ENCODE peak calls at places on chromosomes 7 and 10, in nine cellular contexts. One of them, this sample, is unnamed.

GRCh38 chr10:7874864-7875263 is 56.6 kb downstream of the TAF3 start:
- DNase-seq in suprapubic skin: no peak
- DNase-seq in NB4: no peak
- DNase-seq in prostate gland: no peak
- DNase-seq in body of pancreas: no peak
- DNase-seq in thyroid gland: no peak
- DNase-seq in adrenal gland: no peak
- DNase-seq in spleen: no peak
- DNase-seq in tibial nerve: no peak
- DNase-seq in this sample: no peak

GRCh38 chr7:112212516-112213036 is 6.1 kb downstream of the ZNF277 start:
- DNase-seq in body of pancreas: no peak
- DNase-seq in adrenal gland: no peak
- DNase-seq in thyroid gland: no peak
- DNase-seq in NB4: no peak
- DNase-seq in tibial nerve: no peak
- DNase-seq in prostate gland: no peak
- DNase-seq in suprapubic skin: no peak
- DNase-seq in spleen: no peak
- DNase-seq in this sample: peak

GRCh38 chr10:92490387-92490786 is 83.5 kb downstream of the IDE start:
- DNase-seq in NB4: no peak
- DNase-seq in tibial nerve: no peak
- DNase-seq in adrenal gland: no peak
- DNase-seq in spleen: no peak
- DNase-seq in body of pancreas: no peak
- DNase-seq in thyroid gland: no peak
- DNase-seq in suprapubic skin: no peak
- DNase-seq in prostate gland: no peak
- DNase-seq in this sample: no peak

GRCh38 chr10:10796061-10796773 is 221.5 kb upstream of the CELF2 start:
- DNase-seq in prostate gland: no peak
- DNase-seq in body of pancreas: no peak
- DNase-seq in suprapubic skin: no peak
- DNase-seq in thyroid gland: no peak
- DNase-seq in NB4: no peak
- DNase-seq in tibial nerve: no peak
- DNase-seq in spleen: no peak
- DNase-seq in adrenal gland: no peak
- DNase-seq in this sample: no peak

GRCh38 chr10:50326757-50327701 is 75.7 kb upstream of the ASAH2 start:
- DNase-seq in tibial nerve: no peak
- DNase-seq in suprapubic skin: no peak
- DNase-seq in adrenal gland: peak
- DNase-seq in NB4: no peak
- DNase-seq in spleen: no peak
- DNase-seq in prostate gland: peak
- DNase-seq in body of pancreas: no peak
- DNase-seq in thyroid gland: no peak
- DNase-seq in this sample: peak

GRCh38 chr10:6297951-6298381 is 95.2 kb downstream of the PFKFB3 start:
- DNase-seq in spleen: no peak
- DNase-seq in NB4: no peak
- DNase-seq in body of pancreas: peak
- DNase-seq in adrenal gland: no peak
- DNase-seq in prostate gland: peak
- DNase-seq in suprapubic skin: no peak
- DNase-seq in tibial nerve: no peak
- DNase-seq in thyroid gland: no peak
- DNase-seq in this sample: no peak

GRCh38 chr10:100743626-100744135 is 1.7 kb upstream of the PAX2 start:
- DNase-seq in thyroid gland: peak
- DNase-seq in spleen: no peak
- DNase-seq in tibial nerve: no peak
- DNase-seq in suprapubic skin: no peak
- DNase-seq in NB4: peak
- DNase-seq in prostate gland: no peak
- DNase-seq in adrenal gland: peak
- DNase-seq in body of pancreas: peak
- DNase-seq in this sample: peak

GRCh38 chr10:4889959-4890358 is 64.0 kb downstream of the AKR1E2 start:
- DNase-seq in tibial nerve: no peak
- DNase-seq in thyroid gland: no peak
- DNase-seq in body of pancreas: no peak
- DNase-seq in adrenal gland: no peak
- DNase-seq in spleen: no peak
- DNase-seq in prostate gland: no peak
- DNase-seq in NB4: no peak
- DNase-seq in suprapubic skin: no peak
- DNase-seq in this sample: no peak

GRCh38 chr10:70849582-70850016 is 33.9 kb downstream of the SGPL1 start:
- DNase-seq in prostate gland: no peak
- DNase-seq in suprapubic skin: no peak
- DNase-seq in spleen: no peak
- DNase-seq in thyroid gland: no peak
- DNase-seq in tibial nerve: no peak
- DNase-seq in body of pancreas: no peak
- DNase-seq in adrenal gland: no peak
- DNase-seq in NB4: no peak
- DNase-seq in this sample: no peak

GRCh38 chr7:131586759-131587158 is 30.3 kb upstream of the PODXL start:
- DNase-seq in thyroid gland: no peak
- DNase-seq in prostate gland: no peak
- DNase-seq in body of pancreas: no peak
- DNase-seq in adrenal gland: no peak
- DNase-seq in tibial nerve: no peak
- DNase-seq in spleen: no peak
- DNase-seq in NB4: no peak
- DNase-seq in suprapubic skin: no peak
- DNase-seq in this sample: no peak

GRCh38 chr7:34655384-34655783 is 2.6 kb upstream of the NPSR1 start:
- DNase-seq in tibial nerve: no peak
- DNase-seq in thyroid gland: no peak
- DNase-seq in prostate gland: no peak
- DNase-seq in body of pancreas: no peak
- DNase-seq in spleen: no peak
- DNase-seq in adrenal gland: no peak
- DNase-seq in suprapubic skin: no peak
- DNase-seq in NB4: no peak
- DNase-seq in this sample: no peak

GRCh38 chr10:73786512-73786885 is 1.1 kb downstream of the ZSWIM8 start:
- DNase-seq in suprapubic skin: no peak
- DNase-seq in body of pancreas: no peak
- DNase-seq in adrenal gland: peak
- DNase-seq in tibial nerve: no peak
- DNase-seq in prostate gland: no peak
- DNase-seq in thyroid gland: no peak
- DNase-seq in spleen: no peak
- DNase-seq in NB4: no peak
- DNase-seq in this sample: no peak

GRCh38 chr10:73781879-73782748 is at the start of gene CHCHD1:
- DNase-seq in thyroid gland: peak
- DNase-seq in suprapubic skin: peak
- DNase-seq in NB4: peak
- DNase-seq in spleen: peak
- DNase-seq in tibial nerve: peak
- DNase-seq in body of pancreas: peak
- DNase-seq in adrenal gland: peak
- DNase-seq in prostate gland: peak
- DNase-seq in this sample: peak

GRCh38 chr10:73782749-73783085 is 869 bp downstream of the CHCHD1 start:
- DNase-seq in NB4: no peak
- DNase-seq in thyroid gland: no peak
- DNase-seq in adrenal gland: no peak
- DNase-seq in spleen: no peak
- DNase-seq in prostate gland: no peak
- DNase-seq in tibial nerve: no peak
- DNase-seq in body of pancreas: no peak
- DNase-seq in suprapubic skin: no peak
- DNase-seq in this sample: peak

GRCh38 chr10:73785721-73786511 is 510 bp downstream of the ZSWIM8 start:
- DNase-seq in adrenal gland: peak
- DNase-seq in suprapubic skin: no peak
- DNase-seq in NB4: peak
- DNase-seq in spleen: peak
- DNase-seq in tibial nerve: no peak
- DNase-seq in prostate gland: peak
- DNase-seq in thyroid gland: peak
- DNase-seq in body of pancreas: peak
- DNase-seq in this sample: peak

GRCh38 chr10:73785221-73785720 is at the start of gene ZSWIM8:
- DNase-seq in thyroid gland: peak
- DNase-seq in prostate gland: peak
- DNase-seq in body of pancreas: peak
- DNase-seq in tibial nerve: peak
- DNase-seq in spleen: peak
- DNase-seq in NB4: peak
- DNase-seq in suprapubic skin: peak
- DNase-seq in adrenal gland: peak
- DNase-seq in this sample: peak
- TF ChIP-seq POLR2A in thyroid gland: peak
- TF ChIP-seq POLR2A in prostate gland: peak
- TF ChIP-seq POLR2A in body of pancreas: peak
- TF ChIP-seq POLR2A in tibial nerve: peak
- TF ChIP-seq POLR2A in spleen: no peak
- TF ChIP-seq POLR2A in NB4: peak
- TF ChIP-seq POLR2A in suprapubic skin: peak
- TF ChIP-seq POLR2A in adrenal gland: peak
- TF ChIP-seq POLR2A in this sample: peak

GRCh38 chr10:127892743-127893142 is at the start of gene CLRN3:
- DNase-seq in prostate gland: no peak
- DNase-seq in tibial nerve: no peak
- DNase-seq in body of pancreas: no peak
- DNase-seq in suprapubic skin: no peak
- DNase-seq in adrenal gland: no peak
- DNase-seq in spleen: no peak
- DNase-seq in NB4: no peak
- DNase-seq in thyroid gland: no peak
- DNase-seq in this sample: no peak
- TF ChIP-seq POLR2A in prostate gland: no peak
- TF ChIP-seq POLR2A in tibial nerve: no peak
- TF ChIP-seq POLR2A in body of pancreas: no peak
- TF ChIP-seq POLR2A in suprapubic skin: no peak
- TF ChIP-seq POLR2A in adrenal gland: no peak
- TF ChIP-seq POLR2A in spleen: no peak
- TF ChIP-seq POLR2A in NB4: no peak
- TF ChIP-seq POLR2A in thyroid gland: no peak
- TF ChIP-seq POLR2A in this sample: no peak

GRCh38 chr7:17700138-17700537 is 240.2 kb downstream of the SNX13 start:
- DNase-seq in body of pancreas: no peak
- DNase-seq in thyroid gland: no peak
- DNase-seq in suprapubic skin: no peak
- DNase-seq in tibial nerve: no peak
- DNase-seq in NB4: no peak
- DNase-seq in adrenal gland: no peak
- DNase-seq in spleen: no peak
- DNase-seq in prostate gland: no peak
- DNase-seq in this sample: no peak

GRCh38 chr7:17699696-17700095 is 240.6 kb downstream of the SNX13 start:
- DNase-seq in suprapubic skin: no peak
- DNase-seq in prostate gland: no peak
- DNase-seq in thyroid gland: no peak
- DNase-seq in spleen: no peak
- DNase-seq in adrenal gland: no peak
- DNase-seq in tibial nerve: no peak
- DNase-seq in body of pancreas: no peak
- DNase-seq in NB4: no peak
- DNase-seq in this sample: no peak

GRCh38 chr7:17696422-17696821 is 243.9 kb downstream of the SNX13 start:
- DNase-seq in adrenal gland: no peak
- DNase-seq in suprapubic skin: peak
- DNase-seq in NB4: peak
- DNase-seq in tibial nerve: peak
- DNase-seq in body of pancreas: no peak
- DNase-seq in prostate gland: peak
- DNase-seq in spleen: no peak
- DNase-seq in thyroid gland: peak
- DNase-seq in this sample: no peak

DNA sequence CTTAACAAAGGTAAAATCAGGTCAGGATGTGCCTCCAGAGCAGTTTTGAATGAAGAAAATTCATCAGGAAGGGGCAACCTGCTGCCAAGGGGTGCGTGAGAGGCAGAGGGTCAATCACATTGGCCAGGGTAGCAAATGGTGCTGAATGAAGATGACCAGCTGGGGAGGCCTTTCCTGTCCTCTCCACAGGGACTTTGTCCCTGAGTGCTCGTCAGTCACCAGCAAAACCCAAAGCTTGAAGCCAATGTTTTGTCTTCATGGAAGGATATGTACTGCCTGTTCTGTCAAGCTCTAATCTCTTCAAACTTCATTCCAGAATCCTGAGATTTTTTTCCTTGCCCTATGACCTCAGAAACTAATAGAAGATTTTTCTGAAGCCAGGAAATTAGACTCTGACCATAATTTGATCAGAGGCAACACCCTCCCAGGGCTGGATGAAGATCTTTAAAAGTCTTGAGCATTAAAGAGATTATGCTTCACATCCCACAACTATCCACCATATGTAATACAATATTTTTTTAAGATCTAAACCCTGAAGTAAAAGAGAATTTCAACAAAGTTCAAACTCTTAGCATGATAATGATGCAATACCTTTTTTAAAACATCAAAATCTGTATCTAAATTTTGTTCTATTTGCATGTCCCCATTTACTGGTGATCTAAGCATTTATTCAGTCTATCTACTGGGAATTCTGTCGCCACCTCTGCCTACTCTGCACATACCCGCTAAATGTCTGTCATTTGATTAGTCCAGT is 243.0 kb downstream of the SNX13 start:
- DNase-seq in body of pancreas: no peak
- DNase-seq in tibial nerve: no peak
- DNase-seq in prostate gland: no peak
- DNase-seq in suprapubic skin: no peak
- DNase-seq in adrenal gland: no peak
- DNase-seq in spleen: no peak
- DNase-seq in thyroid gland: no peak
- DNase-seq in NB4: no peak
- DNase-seq in this sample: no peak
- TF ChIP-seq POLR2A in body of pancreas: no peak
- TF ChIP-seq POLR2A in tibial nerve: no peak
- TF ChIP-seq POLR2A in prostate gland: no peak
- TF ChIP-seq POLR2A in suprapubic skin: no peak
- TF ChIP-seq POLR2A in adrenal gland: no peak
- TF ChIP-seq POLR2A in spleen: no peak
- TF ChIP-seq POLR2A in thyroid gland: no peak
- TF ChIP-seq POLR2A in NB4: no peak
- TF ChIP-seq POLR2A in this sample: no peak

DNA sequence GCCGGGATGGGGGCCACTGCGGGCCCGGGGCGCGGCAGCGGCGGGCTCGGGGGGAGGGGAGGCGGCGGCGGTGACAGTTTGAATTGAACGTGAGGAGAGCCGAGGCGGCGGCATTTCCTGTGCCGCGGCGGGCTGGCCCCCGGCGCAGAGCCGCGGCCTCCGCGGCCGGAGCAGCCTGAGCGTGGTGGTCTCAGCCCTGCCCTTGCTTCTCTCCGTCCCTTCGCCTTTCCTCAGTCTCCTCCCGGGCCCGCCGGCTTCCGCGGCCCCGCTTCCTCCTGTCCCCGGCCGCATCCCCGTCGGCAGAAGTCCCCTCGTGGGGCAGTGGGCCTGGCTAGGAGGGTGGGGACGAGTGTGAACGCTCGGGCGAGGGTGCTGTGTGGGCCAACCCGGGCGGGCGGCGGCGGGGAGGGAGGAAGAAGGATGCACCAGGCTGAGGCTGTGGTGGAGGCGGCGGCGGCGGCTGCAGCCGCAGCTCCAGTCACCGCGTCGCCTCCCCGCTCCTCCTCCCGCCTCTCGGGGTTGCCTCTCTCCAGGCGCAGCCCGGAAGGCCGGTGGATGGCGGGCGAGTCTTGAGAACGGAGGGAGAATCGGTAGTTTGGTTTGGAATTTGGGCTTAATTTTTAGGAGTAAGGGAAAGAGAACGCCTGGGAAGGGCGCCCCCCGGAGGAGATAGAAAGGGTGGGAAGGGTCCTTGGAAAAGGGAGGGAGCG is 690 bp downstream of the SEPTIN7 start:
- DNase-seq in suprapubic skin: peak
- DNase-seq in thyroid gland: peak
- DNase-seq in body of pancreas: peak
- DNase-seq in prostate gland: peak
- DNase-seq in NB4: peak
- DNase-seq in adrenal gland: peak
- DNase-seq in spleen: peak
- DNase-seq in tibial nerve: peak
- DNase-seq in this sample: peak
- TF ChIP-seq POLR2A in suprapubic skin: peak
- TF ChIP-seq POLR2A in thyroid gland: peak
- TF ChIP-seq POLR2A in body of pancreas: no peak
- TF ChIP-seq POLR2A in prostate gland: no peak
- TF ChIP-seq POLR2A in NB4: no peak
- TF ChIP-seq POLR2A in adrenal gland: no peak
- TF ChIP-seq POLR2A in spleen: no peak
- TF ChIP-seq POLR2A in tibial nerve: no peak
- TF ChIP-seq POLR2A in this sample: no peak